ENCODE peak calls at places on chromosome 16, in five cellular contexts. H, J, K, T and A are unnamed samples.

GRCh38 chr16:47503936-47504335 is 42.8 kb downstream of the PHKB start:
- DNase-seq in T (no peak), K (no peak), H (no peak), J (no peak), A (no peak)

GRCh38 chr16:50407351-50407750 is 38.6 kb upstream of the BRD7 start:
- DNase-seq in K (no peak), J (no peak), H (no peak), T (no peak), A (no peak)

GRCh38 chr16:87178977-87179376 is 138.2 kb downstream of the C16orf95 start:
- DNase-seq in K (peak; percentile 16), J (no peak), T (no peak), H (peak; percentile 59), A (peak; percentile 33)

GRCh38 chr16:85735225-85735722 is 15.6 kb downstream of the C16orf74 start:
- DNase-seq in H (no peak), T (no peak), K (no peak), J (no peak), A (no peak)

GRCh38 chr16:85652431-85653221 is 36.1 kb downstream of the GINS2 start:
- DNase-seq in T (peak; percentile 29), J (peak; percentile 48), K (no peak), H (peak; percentile 90), A (peak; percentile 47)

GRCh38 chr16:391885-392335 is 5.1 kb upstream of the NME4 start:
- DNase-seq in J (peak; percentile 27), K (peak; percentile 23), T (no peak), H (peak; percentile 65), A (no peak)

GRCh38 chr16:75532791-75533190 is 3.1 kb downstream of the CHST5 start:
- DNase-seq in H (no peak), J (no peak), K (no peak), T (no peak), A (no peak)

GRCh38 chr16:727291-727977 is 528 bp downstream of the HAGHL start:
- DNase-seq in J (no peak), K (no peak), T (no peak), H (no peak), A (no peak)

GRCh38 chr16:79310734-79311133 is 289.8 kb downstream of the MAF start:
- DNase-seq in K (no peak), T (no peak), H (no peak), J (no peak), A (no peak)

GRCh38 chr16:72902276-72902675 is 145.7 kb downstream of the ZFHX3 start:
- DNase-seq in K (no peak), H (no peak), T (no peak), J (no peak), A (no peak)

GRCh38 chr16:1723450-1724147 is 17.6 kb downstream of the MAPK8IP3 start:
- DNase-seq in H (peak; percentile 70), K (no peak), J (no peak), T (no peak), A (no peak)

GRCh38 chr16:30927789-30928378 is 4.5 kb downstream of the FBXL19 start:
- DNase-seq in K (no peak), H (peak; percentile 52), J (peak; percentile 36), T (peak; percentile 73), A (no peak)

GRCh38 chr16:72247821-72248253 is 75.9 kb upstream of the PMFBP1 start:
- DNase-seq in H (peak; percentile 12), K (no peak), J (no peak), T (no peak), A (no peak)

GRCh38 chr16:67156146-67156844 is 3.4 kb downstream of the TRADD start:
- DNase-seq in J (no peak), T (no peak), H (no peak), K (no peak), A (no peak)

GRCh38 chr16:30941600-30942420 is 7.1 kb upstream of the ORAI3 start:
- DNase-seq in T (no peak), H (peak; percentile 88), J (peak; percentile 52), K (no peak), A (peak; percentile 77)

GRCh38 chr16:89383095-89384003 is 107.0 kb downstream of the ANKRD11 start:
- DNase-seq in J (no peak), H (peak; percentile 87), T (no peak), K (no peak), A (peak; percentile 49)

GRCh38 chr16:84443166-84443802 is 61.2 kb downstream of the MEAK7 start:
- DNase-seq in K (no peak), J (no peak), H (no peak), T (no peak), A (no peak)

GRCh38 chr16:88373211-88373610 is 9.5 kb upstream of the ZNF469 start:
- DNase-seq in H (no peak), J (no peak), T (no peak), K (no peak), A (no peak)

GRCh38 chr16:188674-189073 is 8.4 kb downstream of the HBQ1 start:
- DNase-seq in H (no peak), T (no peak), J (no peak), K (no peak), A (no peak)

GRCh38 chr16:68257906-68258800 is 6.2 kb upstream of the SLC7A6 start:
- DNase-seq in T (no peak), K (no peak), J (no peak), H (peak; percentile 89), A (peak; percentile 50)

GRCh38 chr16:3444032-3444388 is 530 bp downstream of the NAA60 start:
- DNase-seq in K (peak; percentile 55), H (peak; percentile 57), T (no peak), J (no peak), A (no peak)

GRCh38 chr16:50666658-50667496 is 14.2 kb downstream of the SNX20 start:
- DNase-seq in T (no peak), J (no peak), K (no peak), H (no peak), A (no peak)

GRCh38 chr16:84526794-84527485 is 22.5 kb upstream of the MEAK7 start:
- DNase-seq in K (no peak), T (no peak), H (peak; percentile 52), J (no peak), A (peak; percentile 30)

GRCh38 chr16:57892041-57892440 is 78.9 kb downstream of the CNGB1 start:
- DNase-seq in H (peak; percentile 38), K (peak; percentile 97), T (no peak), J (no peak), A (no peak)

GRCh38 chr16:55203570-55203969 is 120.4 kb upstream of the IRX6 start:
- DNase-seq in T (no peak), K (no peak), J (no peak), H (no peak), A (no peak)

GRCh38 chr16:89201467-89202377 is 1.4 kb upstream of the SLC22A31 start:
- DNase-seq in H (peak; percentile 77), T (no peak), K (no peak), J (no peak), A (peak; percentile 51)

GRCh38 chr16:84842516-84843148 is 22.8 kb downstream of the CRISPLD2 start:
- DNase-seq in H (no peak), J (no peak), T (no peak), K (no peak), A (no peak)

GRCh38 chr16:15643453-15644305 is 725 bp upstream of the MARF1 start:
- DNase-seq in K (peak; percentile 27), H (peak; percentile 38), T (no peak), J (no peak), A (no peak)

GRCh38 chr16:49503242-49504022 is 129.8 kb downstream of the C16orf78 start:
- DNase-seq in T (no peak), H (no peak), K (no peak), J (no peak), A (no peak)

GRCh38 chr16:12754824-12755543 is 48.7 kb downstream of the CPPED1 start:
- DNase-seq in J (no peak), H (no peak), T (no peak), K (peak; percentile 47), A (no peak)

GRCh38 chr16:55539049-55539448 is 27.4 kb upstream of the CAPNS2 start:
- DNase-seq in T (no peak), J (no peak), K (no peak), H (no peak), A (no peak)

GRCh38 chr16:72947379-72948237 is 100.3 kb downstream of the ZFHX3 start:
- DNase-seq in H (peak; percentile 93), K (no peak), T (no peak), J (no peak), A (no peak)

GRCh38 chr16:48487287-48487686 is 102.1 kb upstream of the SIAH1 start:
- DNase-seq in T (no peak), H (no peak), J (no peak), K (no peak), A (no peak)

GRCh38 chr16:63613701-63614100 is 1508.2 kb downstream of the CDH11 start:
- DNase-seq in T (no peak), H (no peak), K (no peak), J (no peak), A (no peak)

GRCh38 chr16:68444058-68444657 is 4.2 kb downstream of the SMPD3 start:
- DNase-seq in T (no peak), K (no peak), H (peak; percentile 33), J (no peak), A (no peak)

GRCh38 chr16:56910114-56910511 is 21.8 kb upstream of the HERPUD1 start:
- DNase-seq in K (no peak), T (no peak), H (no peak), J (no peak), A (no peak)

GRCh38 chr16:66519482-66519881 is 30.4 kb downstream of the TK2 start:
- DNase-seq in H (no peak), J (no peak), T (no peak), K (no peak), A (no peak)

GRCh38 chr16:56617212-56618085 is 8.1 kb upstream of the MT1E start:
- DNase-seq in K (no peak), J (peak; percentile 56), H (peak; percentile 83), T (no peak), A (peak; percentile 88)